ENCODE peak calls at places on chromosomes 11 and 22, in nine cellular contexts. One of them, this sample, is unnamed.

GRCh38 chr11:19777342-19778102 is 64.9 kb downstream of the NAV2 start:
- DNase-seq in A549: peak; percentile 32
- DNase-seq in tibial nerve: no peak
- DNase-seq in upper lobe of left lung: peak; percentile 43
- DNase-seq in SK-N-SH: no peak
- DNase-seq in ovary: no peak
- DNase-seq in sigmoid colon: no peak
- DNase-seq in transverse colon: no peak
- DNase-seq in H1: no peak
- DNase-seq in this sample: no peak

GRCh38 chr11:59097113-59097708 is 9.8 kb upstream of the FAM111B start:
- DNase-seq in tibial nerve: peak; percentile 33
- DNase-seq in A549: peak; percentile 72
- DNase-seq in transverse colon: peak; percentile 75
- DNase-seq in SK-N-SH: peak; percentile 34
- DNase-seq in ovary: no peak
- DNase-seq in upper lobe of left lung: no peak
- DNase-seq in H1: no peak
- DNase-seq in sigmoid colon: peak; percentile 72
- DNase-seq in this sample: peak; percentile 71

GRCh38 chr11:95147364-95147905 is 57.8 kb downstream of the ENDOD1 start:
- DNase-seq in sigmoid colon: peak; percentile 80
- DNase-seq in A549: peak; percentile 33
- DNase-seq in tibial nerve: no peak
- DNase-seq in upper lobe of left lung: no peak
- DNase-seq in H1: no peak
- DNase-seq in transverse colon: no peak
- DNase-seq in SK-N-SH: peak; percentile 85
- DNase-seq in ovary: no peak
- DNase-seq in this sample: no peak

GRCh38 chr11:62505112-62505783 is 41.4 kb downstream of the AHNAK start:
- DNase-seq in transverse colon: peak; percentile 78
- DNase-seq in ovary: no peak
- DNase-seq in SK-N-SH: no peak
- DNase-seq in sigmoid colon: peak; percentile 76
- DNase-seq in H1: no peak
- DNase-seq in tibial nerve: no peak
- DNase-seq in upper lobe of left lung: no peak
- DNase-seq in A549: no peak
- DNase-seq in this sample: no peak

GRCh38 chr11:119664063-119664572 is 64.9 kb downstream of the NECTIN1 start:
- DNase-seq in upper lobe of left lung: no peak
- DNase-seq in sigmoid colon: no peak
- DNase-seq in tibial nerve: no peak
- DNase-seq in transverse colon: no peak
- DNase-seq in H1: no peak
- DNase-seq in SK-N-SH: no peak
- DNase-seq in A549: no peak
- DNase-seq in ovary: no peak
- DNase-seq in this sample: peak; percentile 56

GRCh38 chr11:116984589-116984988 is 113.6 kb downstream of the SIK3 start:
- DNase-seq in tibial nerve: no peak
- DNase-seq in sigmoid colon: no peak
- DNase-seq in ovary: no peak
- DNase-seq in transverse colon: no peak
- DNase-seq in SK-N-SH: no peak
- DNase-seq in H1: no peak
- DNase-seq in A549: no peak
- DNase-seq in upper lobe of left lung: no peak
- DNase-seq in this sample: no peak

GRCh38 chr11:132844956-132845355 is 687.3 kb downstream of the OPCML start:
- DNase-seq in SK-N-SH: no peak
- DNase-seq in tibial nerve: no peak
- DNase-seq in sigmoid colon: no peak
- DNase-seq in transverse colon: no peak
- DNase-seq in A549: no peak
- DNase-seq in H1: no peak
- DNase-seq in ovary: no peak
- DNase-seq in upper lobe of left lung: no peak
- DNase-seq in this sample: no peak

GRCh38 chr22:47452184-47452583 is 689.7 kb downstream of the TBC1D22A start:
- DNase-seq in upper lobe of left lung: no peak
- DNase-seq in SK-N-SH: peak; percentile 62
- DNase-seq in sigmoid colon: no peak
- DNase-seq in transverse colon: no peak
- DNase-seq in H1: no peak
- DNase-seq in tibial nerve: no peak
- DNase-seq in A549: peak; percentile 38
- DNase-seq in ovary: no peak
- DNase-seq in this sample: no peak

GRCh38 chr11:71451596-71452353 is 1.2 kb upstream of the NADSYN1 start:
- DNase-seq in tibial nerve: no peak
- DNase-seq in sigmoid colon: peak; percentile 56
- DNase-seq in upper lobe of left lung: no peak
- DNase-seq in SK-N-SH: no peak
- DNase-seq in H1: peak; percentile 38
- DNase-seq in transverse colon: peak; percentile 46
- DNase-seq in ovary: no peak
- DNase-seq in A549: no peak
- DNase-seq in this sample: no peak

GRCh38 chr11:3831378-3832239 is 9.2 kb downstream of the RHOG start:
- DNase-seq in H1: no peak
- DNase-seq in tibial nerve: no peak
- DNase-seq in sigmoid colon: no peak
- DNase-seq in ovary: no peak
- DNase-seq in SK-N-SH: no peak
- DNase-seq in A549: no peak
- DNase-seq in transverse colon: no peak
- DNase-seq in upper lobe of left lung: no peak
- DNase-seq in this sample: peak; percentile 40

GRCh38 chr11:115275045-115275444 is 229.2 kb downstream of the CADM1 start:
- DNase-seq in sigmoid colon: no peak
- DNase-seq in H1: no peak
- DNase-seq in SK-N-SH: no peak
- DNase-seq in tibial nerve: no peak
- DNase-seq in transverse colon: no peak
- DNase-seq in A549: no peak
- DNase-seq in upper lobe of left lung: no peak
- DNase-seq in ovary: no peak
- DNase-seq in this sample: no peak

DNA sequence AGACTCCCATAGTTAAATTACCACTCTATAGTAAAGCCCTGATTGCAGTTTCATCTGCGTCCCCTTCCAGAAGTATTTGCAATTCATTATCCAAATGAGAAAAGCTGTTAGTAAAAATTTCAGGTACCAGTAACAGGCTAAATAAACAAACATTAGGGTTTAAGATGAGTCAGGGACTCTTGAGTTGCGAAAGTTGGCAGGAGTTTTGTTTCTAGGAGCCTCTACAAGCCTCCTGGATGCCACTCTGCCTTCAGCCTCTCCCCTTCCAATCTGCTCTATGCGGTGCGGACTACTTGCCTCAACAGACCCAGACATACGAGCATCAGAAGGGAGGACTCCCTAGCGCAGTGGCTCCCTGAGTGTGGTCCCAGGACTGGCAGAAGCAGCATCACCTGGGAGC is 194.9 kb upstream of the TMEM45B start:
- DNase-seq in tibial nerve: no peak
- DNase-seq in H1: no peak
- DNase-seq in sigmoid colon: no peak
- DNase-seq in ovary: no peak
- DNase-seq in transverse colon: no peak
- DNase-seq in upper lobe of left lung: no peak
- DNase-seq in A549: no peak
- DNase-seq in SK-N-SH: no peak
- DNase-seq in this sample: no peak
- TF ChIP-seq EP300 in tibial nerve: no peak
- TF ChIP-seq EP300 in H1: no peak
- TF ChIP-seq EP300 in sigmoid colon: no peak
- TF ChIP-seq EP300 in ovary: no peak
- TF ChIP-seq EP300 in transverse colon: no peak
- TF ChIP-seq EP300 in upper lobe of left lung: no peak
- TF ChIP-seq EP300 in A549: no peak
- TF ChIP-seq EP300 in SK-N-SH: no peak
- TF ChIP-seq EP300 in this sample: no peak

DNA sequence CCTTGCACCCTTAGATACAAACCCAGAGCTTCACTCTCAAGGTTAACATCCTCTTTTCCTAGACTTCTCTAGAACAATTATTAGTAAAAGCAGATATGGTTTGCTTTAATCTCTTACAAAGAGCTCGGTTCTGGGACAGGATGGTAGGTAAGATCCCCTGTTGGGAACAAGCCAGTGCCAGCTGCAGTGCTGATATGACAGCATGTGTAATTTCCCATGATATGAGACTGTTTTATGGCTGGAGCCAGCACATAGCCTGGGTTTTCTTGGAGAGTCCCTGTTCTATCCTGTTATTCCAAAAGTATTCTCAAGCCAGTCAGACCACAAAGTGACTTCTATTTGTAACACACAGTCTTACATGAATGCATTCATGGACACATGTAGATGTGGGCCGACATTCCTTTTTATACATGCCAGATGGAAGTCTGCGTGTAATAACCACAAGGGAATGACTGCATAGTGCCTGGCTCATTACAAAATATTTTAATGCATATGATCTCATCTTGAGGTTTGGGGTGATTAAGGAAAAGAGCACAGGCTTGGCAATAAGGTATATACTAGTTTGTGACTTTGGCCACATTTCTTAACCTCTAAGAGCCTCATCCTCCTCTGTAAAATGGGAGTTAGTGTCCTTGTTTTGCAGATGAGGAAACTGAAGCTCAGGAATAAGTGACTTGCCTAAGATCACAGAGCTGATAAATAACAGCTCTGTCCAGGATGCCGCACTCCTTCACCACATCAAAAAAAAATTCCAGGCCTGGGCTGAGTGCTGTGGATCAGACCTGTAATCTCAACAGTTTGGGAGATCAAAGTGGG is 21.8 kb downstream of the CLMP start:
- DNase-seq in upper lobe of left lung: no peak
- DNase-seq in A549: no peak
- DNase-seq in transverse colon: no peak
- DNase-seq in tibial nerve: no peak
- DNase-seq in sigmoid colon: no peak
- DNase-seq in SK-N-SH: no peak
- DNase-seq in ovary: no peak
- DNase-seq in H1: no peak
- DNase-seq in this sample: no peak
- TF ChIP-seq EP300 in upper lobe of left lung: no peak
- TF ChIP-seq EP300 in A549: no peak
- TF ChIP-seq EP300 in transverse colon: no peak
- TF ChIP-seq EP300 in tibial nerve: no peak
- TF ChIP-seq EP300 in sigmoid colon: no peak
- TF ChIP-seq EP300 in SK-N-SH: peak; percentile 98
- TF ChIP-seq EP300 in ovary: no peak
- TF ChIP-seq EP300 in H1: no peak
- TF ChIP-seq EP300 in this sample: no peak

GRCh38 chr11:126601136-126601535 is 245.7 kb downstream of the ST3GAL4 start:
- DNase-seq in SK-N-SH: no peak
- DNase-seq in tibial nerve: no peak
- DNase-seq in sigmoid colon: no peak
- DNase-seq in A549: no peak
- DNase-seq in upper lobe of left lung: no peak
- DNase-seq in transverse colon: no peak
- DNase-seq in H1: no peak
- DNase-seq in ovary: no peak
- DNase-seq in this sample: no peak

GRCh38 chr11:126602993-126603392 is 247.5 kb downstream of the ST3GAL4 start:
- DNase-seq in sigmoid colon: no peak
- DNase-seq in tibial nerve: no peak
- DNase-seq in H1: no peak
- DNase-seq in upper lobe of left lung: no peak
- DNase-seq in ovary: no peak
- DNase-seq in A549: no peak
- DNase-seq in transverse colon: no peak
- DNase-seq in SK-N-SH: no peak
- DNase-seq in this sample: no peak

GRCh38 chr11:126603486-126603885 is 248.0 kb downstream of the ST3GAL4 start:
- DNase-seq in sigmoid colon: no peak
- DNase-seq in A549: no peak
- DNase-seq in H1: no peak
- DNase-seq in SK-N-SH: no peak
- DNase-seq in transverse colon: no peak
- DNase-seq in tibial nerve: no peak
- DNase-seq in upper lobe of left lung: peak; percentile 54
- DNase-seq in ovary: no peak
- DNase-seq in this sample: no peak

GRCh38 chr11:126602349-126602940 is 247.0 kb downstream of the ST3GAL4 start:
- DNase-seq in sigmoid colon: no peak
- DNase-seq in SK-N-SH: no peak
- DNase-seq in tibial nerve: no peak
- DNase-seq in H1: no peak
- DNase-seq in A549: no peak
- DNase-seq in transverse colon: no peak
- DNase-seq in upper lobe of left lung: no peak
- DNase-seq in ovary: no peak
- DNase-seq in this sample: no peak

DNA sequence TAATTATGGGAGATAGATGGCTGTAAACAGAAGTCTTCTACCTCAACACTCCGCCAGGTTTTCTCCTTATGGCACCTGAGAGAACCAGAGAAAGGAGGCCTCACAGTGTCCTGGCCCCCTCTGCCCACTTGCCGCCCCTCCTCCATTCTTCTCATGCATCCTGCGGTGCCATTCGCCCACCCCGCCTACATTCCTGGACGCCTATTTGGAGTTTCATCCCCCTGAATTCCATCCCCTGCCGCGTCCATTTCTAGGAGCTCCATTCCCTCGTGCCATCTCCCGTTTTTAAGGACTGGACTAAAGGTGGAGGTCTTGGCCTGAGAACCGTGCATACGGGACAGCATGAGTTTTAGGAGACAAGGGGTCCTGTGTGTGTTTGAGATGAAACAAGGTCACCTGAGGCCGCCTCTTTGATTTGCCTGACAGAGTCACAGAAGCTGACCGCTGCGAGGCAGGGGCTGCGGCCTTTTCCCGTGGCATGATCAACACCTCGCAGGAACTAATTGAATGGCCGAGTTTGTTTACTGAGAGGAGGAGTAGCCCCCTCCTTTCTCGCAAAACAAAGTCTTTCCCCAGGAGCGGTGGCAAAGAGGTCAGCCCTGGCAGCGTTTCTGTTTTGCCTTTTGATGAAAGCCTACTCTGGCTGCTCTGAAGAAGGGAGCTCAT is 246.2 kb downstream of the ST3GAL4 start:
- DNase-seq in transverse colon: no peak
- DNase-seq in A549: no peak
- DNase-seq in sigmoid colon: no peak
- DNase-seq in ovary: no peak
- DNase-seq in upper lobe of left lung: no peak
- DNase-seq in SK-N-SH: no peak
- DNase-seq in tibial nerve: no peak
- DNase-seq in H1: no peak
- DNase-seq in this sample: no peak
- TF ChIP-seq EP300 in transverse colon: no peak
- TF ChIP-seq EP300 in A549: no peak
- TF ChIP-seq EP300 in sigmoid colon: no peak
- TF ChIP-seq EP300 in ovary: no peak
- TF ChIP-seq EP300 in upper lobe of left lung: no peak
- TF ChIP-seq EP300 in SK-N-SH: no peak
- TF ChIP-seq EP300 in tibial nerve: no peak
- TF ChIP-seq EP300 in H1: no peak
- TF ChIP-seq EP300 in this sample: no peak

GRCh38 chr11:830295-831131 is 2.2 kb upstream of the CD151 start:
- DNase-seq in transverse colon: peak; percentile 84
- DNase-seq in ovary: peak; percentile 77
- DNase-seq in A549: no peak
- DNase-seq in SK-N-SH: peak; percentile 85
- DNase-seq in tibial nerve: no peak
- DNase-seq in upper lobe of left lung: peak; percentile 94
- DNase-seq in sigmoid colon: no peak
- DNase-seq in H1: no peak
- DNase-seq in this sample: peak; percentile 72
- TF ChIP-seq EP300 in transverse colon: no peak
- TF ChIP-seq EP300 in ovary: no peak
- TF ChIP-seq EP300 in A549: no peak
- TF ChIP-seq EP300 in SK-N-SH: no peak
- TF ChIP-seq EP300 in tibial nerve: no peak
- TF ChIP-seq EP300 in upper lobe of left lung: no peak
- TF ChIP-seq EP300 in sigmoid colon: no peak
- TF ChIP-seq EP300 in H1: no peak
- TF ChIP-seq EP300 in this sample: no peak

This sample was measured in stomach.